ENCODE peak calls at places on chromosomes 4 and X, in five cellular contexts. X is trophoblast cell; K is activated CD4-positive, alpha-beta T cell treated with anti-CD3 and anti-CD28 coated beads, Interleukin-2, amount 10 ng/mL, durations not matched to agents 7 days and 5 days; F is Jurkat, Clone E6-1; B is A549. L is an unnamed sample.

GRCh38 chrX:57286507-57287251 is at the start of gene FAAH2:
- DNase-seq in X (peak), K (peak), F (peak), B (peak), L (peak)

GRCh38 chr4:108571027-108571569 is 49.3 kb upstream of the RPL34 start:
- DNase-seq in X (peak), K (no peak), F (no peak), B (no peak), L (no peak)

GRCh38 chr4:83223781-83224180 is 60.8 kb downstream of the COQ2 start:
- DNase-seq in X (no peak), K (no peak), F (no peak), B (no peak), L (no peak)

GRCh38 chr4:100852326-100852725 is 334.5 kb upstream of the EMCN start:
- DNase-seq in X (no peak), K (no peak), F (no peak), B (no peak), L (no peak)

GRCh38 chr4:24169956-24170355 is 280.1 kb upstream of the PPARGC1A start:
- DNase-seq in X (no peak), K (no peak), F (no peak), B (no peak), L (no peak)

GRCh38 chr4:6354119-6354518 is 84.5 kb downstream of the WFS1 start:
- DNase-seq in X (no peak), K (no peak), F (no peak), B (no peak), L (no peak)

GRCh38 chr4:20248155-20248558 is 3.5 kb upstream of the SLIT2 start:
- DNase-seq in X (peak), K (no peak), F (peak), B (no peak), L (peak)

GRCh38 chr4:90570615-90571014 is 443.4 kb downstream of the CCSER1 start:
- DNase-seq in X (no peak), K (no peak), F (no peak), B (no peak), L (no peak)

GRCh38 chr4:83328486-83328885 is 6.2 kb downstream of the HPSE start:
- DNase-seq in X (peak), K (no peak), F (no peak), B (peak), L (peak)

GRCh38 chr4:129092636-129093172 is 635 bp downstream of the SCLT1 start:
- DNase-seq in X (peak), K (no peak), F (no peak), B (no peak), L (peak)

GRCh38 chr4:3041192-3042142 is 32.9 kb downstream of the HTT-AS start:
- DNase-seq in X (peak), K (peak), F (no peak), B (no peak), L (peak)

GRCh38 chr4:140423106-140423505 is 4.3 kb downstream of the CLGN start:
- DNase-seq in X (no peak), K (no peak), F (no peak), B (no peak), L (no peak)

GRCh38 chr4:120293341-120293740 is 226.7 kb upstream of the MAD2L1 start:
- DNase-seq in X (no peak), K (no peak), F (no peak), B (no peak), L (no peak)

GRCh38 chr4:2280531-2281300 is 18.8 kb upstream of the MXD4 start:
- DNase-seq in X (no peak), K (no peak), F (no peak), B (no peak), L (no peak)

GRCh38 chrX:109654710-109655109 is 29.7 kb upstream of the KCNE5 start:
- DNase-seq in X (no peak), K (no peak), F (no peak), B (no peak), L (no peak)

GRCh38 chr4:19380600-19380999 is 871.1 kb upstream of the SLIT2 start:
- DNase-seq in X (no peak), K (no peak), F (no peak), B (no peak), L (no peak)

GRCh38 chr4:41360214-41360910 is 103.6 kb downstream of the UCHL1 start:
- DNase-seq in X (peak), K (no peak), F (no peak), B (peak), L (peak)

GRCh38 chr4:109183851-109184345 is 118.6 kb downstream of the COL25A1 start:
- DNase-seq in X (no peak), K (no peak), F (no peak), B (no peak), L (no peak)

GRCh38 chr4:7358100-7358735 is 76.5 kb downstream of the PSAPL1 start:
- DNase-seq in X (peak), K (no peak), F (no peak), B (peak), L (no peak)

GRCh38 chr4:139922625-139923024 is 231.4 kb downstream of the MAML3 start:
- DNase-seq in X (no peak), K (no peak), F (no peak), B (no peak), L (no peak)

GRCh38 chrX:77114501-77114900 is 332.7 kb upstream of the FGF16 start:
- DNase-seq in X (no peak), K (no peak), F (no peak), B (no peak), L (no peak)

GRCh38 chr4:8817081-8817812 is 54.4 kb downstream of the HMX1 start:
- DNase-seq in X (no peak), K (no peak), F (no peak), B (no peak), L (no peak)

L was measured in Kasumi-1.